ENCODE peak calls at places on chromosomes 4 and X, in nine cellular contexts. X is iris pigment epithelial cell; E is GOT3; G is amygdala; C is choroid plexus epithelial cell; W is effector memory CD4-positive, alpha-beta T cell; P is adrenal gland; N is tibial nerve; J is adipocyte. L is an unnamed sample.
A peak's percentile ranks its signal among the peaks of the same experiment; 100 is the strongest.

GRCh38 chrX:10106801-10107200 is 50.0 kb upstream of the CLCN4 start:
- DNase-seq in W (no peak), X (peak; percentile 22), C (peak; percentile 26), N (no peak), J (no peak), G (no peak), P (no peak), E (no peak), L (peak; percentile 14)

GRCh38 chr4:6727081-6727942 is 11.3 kb downstream of the BLOC1S4 start:
- DNase-seq in C (peak; percentile 59), E (no peak), G (peak; percentile 77), P (peak; percentile 46), N (peak; percentile 54), W (no peak), J (peak; percentile 66), X (peak; percentile 30), L (no peak)

GRCh38 chr4:176817222-176817621 is 24.5 kb upstream of the VEGFC start:
- DNase-seq in J (no peak), N (no peak), E (no peak), G (no peak), W (no peak), P (no peak), X (no peak), C (no peak), L (no peak)

GRCh38 chrX:129663171-129663570 is 8.4 kb upstream of the APLN start:
- DNase-seq in N (no peak), G (no peak), E (no peak), J (no peak), P (no peak), C (peak; percentile 72), X (no peak), W (no peak), L (no peak)

GRCh38 chr4:87659247-87659931 is 9.3 kb downstream of the DMP1 start:
- DNase-seq in J (no peak), P (no peak), C (peak; percentile 11), W (no peak), E (no peak), X (peak; percentile 10), G (no peak), N (no peak), L (no peak)

GRCh38 chr4:54645830-54646229 is 11.9 kb upstream of the KIT start:
- DNase-seq in C (no peak), J (no peak), X (no peak), G (no peak), N (no peak), W (no peak), P (no peak), E (no peak), L (no peak)

GRCh38 chr4:100149190-100149589 is 41.1 kb downstream of the DDIT4L start:
- DNase-seq in J (no peak), X (no peak), C (no peak), W (no peak), E (no peak), N (no peak), G (no peak), P (no peak), L (no peak)

GRCh38 chrX:13189380-13189779 is 130.5 kb downstream of the ATXN3L start:
- DNase-seq in J (no peak), P (no peak), E (no peak), C (no peak), N (no peak), W (no peak), X (no peak), G (no peak), L (no peak)

GRCh38 chrX:69085826-69086225 is 79.4 kb downstream of the PJA1 start:
- DNase-seq in J (no peak), G (no peak), W (no peak), N (no peak), P (no peak), C (no peak), X (no peak), E (no peak), L (no peak)

GRCh38 chr4:80237992-80238391 is 28.5 kb upstream of the FGF5 start:
- DNase-seq in J (peak; percentile 87), G (no peak), N (no peak), W (no peak), C (peak; percentile 62), P (no peak), E (no peak), X (peak; percentile 85), L (no peak)

GRCh38 chr4:26343041-26343403 is 22.2 kb downstream of the RBPJ start:
- DNase-seq in N (no peak), X (no peak), C (peak; percentile 42), G (no peak), E (no peak), J (peak; percentile 39), W (no peak), P (no peak), L (no peak)

GRCh38 chr4:89755210-89755609 is 81.8 kb downstream of the SNCA start:
- DNase-seq in N (no peak), G (no peak), P (no peak), J (peak; percentile 58), C (peak; percentile 54), X (peak; percentile 5), E (no peak), W (no peak), L (no peak)

GRCh38 chrX:43467608-43468234 is 188.4 kb upstream of the MAOA start:
- DNase-seq in W (no peak), E (no peak), J (no peak), G (no peak), X (no peak), P (no peak), N (no peak), C (no peak), L (no peak)

GRCh38 chrX:49186125-49187027 is at the start of gene PRICKLE3:
- DNase-seq in N (peak; percentile 72), G (peak; percentile 10), C (peak; percentile 44), X (peak; percentile 47), W (peak; percentile 47), E (peak; percentile 7), J (peak; percentile 25), P (peak; percentile 89), L (no peak)

GRCh38 chr4:121711263-121712000 is 14.7 kb upstream of the ANXA5 start:
- DNase-seq in J (peak; percentile 98), G (peak; percentile 18), E (peak; percentile 53), P (peak; percentile 97), N (peak; percentile 65), X (peak; percentile 95), C (peak; percentile 97), W (no peak), L (no peak)

GRCh38 chr4:147418206-147418605 is 62.7 kb upstream of the EDNRA start:
- DNase-seq in C (no peak), E (no peak), J (peak; percentile 34), G (no peak), X (no peak), W (no peak), N (no peak), P (no peak), L (no peak)

GRCh38 chr4:39621582-39621981 is 17.1 kb downstream of the SMIM14 start:
- DNase-seq in W (no peak), C (peak; percentile 76), E (peak; percentile 5), X (peak; percentile 72), G (no peak), N (no peak), J (peak; percentile 81), P (peak; percentile 89), L (no peak)